ENCODE peak calls at places on chromosomes 7 and 10, in ten cellular contexts. V is hypothalamus; J is T-helper 17 cell; F is T-helper 9 cell; X is stimulated activated CD8-positive, alpha-beta memory T cell treated with anti-CD3 and anti-CD28 coated beads, Interleukin-12 subunit alpha, Interleukin-12 subunit beta, amount 100 ng/mL, for 1 hour; E is GM03348; Q is stimulated activated CD4-positive, alpha-beta T cell treated with anti-CD3 and anti-CD28 coated beads, Interleukin-1b, Interleukin-23, amount 100 ng/mL, for 24 hours; M is activated T-cell treated with anti-CD3 and anti-CD28 coated beads, Interleukin-2, amount 50 U/mL, for 48 hours; A is IMR-90; L is H9. U is an unnamed sample.

GRCh38 chr7:66409493-66409892 is 204.4 kb downstream of the TPST1 start:
- DNase-seq in J (no peak), L (no peak), E (no peak), X (no peak), V (no peak), Q (no peak), A (no peak), M (no peak), F (no peak), U (no peak)

GRCh38 chr10:20949967-20950366 is 52.9 kb upstream of the NEBL start:
- DNase-seq in F (no peak), M (no peak), V (no peak), A (no peak), Q (no peak), E (no peak), J (no peak), X (no peak), L (no peak), U (no peak)

GRCh38 chr10:60305394-60305892 is 84.2 kb downstream of the ANK3 start:
- DNase-seq in E (peak; percentile 38), V (no peak), L (no peak), J (no peak), M (no peak), A (peak; percentile 65), X (no peak), F (no peak), Q (no peak), U (peak; percentile 42)

GRCh38 chr7:108454674-108455523 is 1.3 kb downstream of the NRCAM start:
- DNase-seq in Q (no peak), F (no peak), V (no peak), X (no peak), E (peak; percentile 50), M (peak; percentile 39), J (no peak), A (no peak), L (peak; percentile 60), U (no peak)

GRCh38 chr7:75064801-75065200 is 8.8 kb downstream of the RCC1L start:
- DNase-seq in A (no peak), F (no peak), X (no peak), M (no peak), J (no peak), Q (no peak), V (no peak), L (no peak), E (no peak), U (no peak)

GRCh38 chr10:99926925-99927718 is 82.6 kb downstream of the DNMBP start:
- DNase-seq in Q (no peak), A (peak; percentile 66), E (peak; percentile 47), F (no peak), V (peak; percentile 9), J (no peak), L (no peak), M (no peak), X (no peak), U (peak; percentile 49)

GRCh38 chr7:25617219-25617618 is 388.9 kb upstream of the NPVF start:
- DNase-seq in A (no peak), M (no peak), E (no peak), X (no peak), V (no peak), J (no peak), Q (no peak), F (no peak), L (no peak), U (no peak)

GRCh38 chr10:98848361-98848760 is 387.3 kb downstream of the HPSE2 start:
- DNase-seq in F (no peak), E (no peak), Q (no peak), X (no peak), V (no peak), M (no peak), J (no peak), L (no peak), A (no peak), U (peak; percentile 76)

GRCh38 chr7:19392246-19392645 is 247.0 kb upstream of the FERD3L start:
- DNase-seq in Q (no peak), E (peak; percentile 7), L (no peak), J (no peak), F (no peak), X (no peak), M (no peak), A (peak; percentile 91), V (no peak), U (peak; percentile 74)

GRCh38 chr7:30157217-30157616 is 22.4 kb downstream of the MTURN start:
- DNase-seq in Q (no peak), J (no peak), A (no peak), F (no peak), M (no peak), E (no peak), V (no peak), X (no peak), L (no peak), U (no peak)

U was measured in fibroblast of villous mesenchyme.